ENCODE peak calls at places on chromosomes 6 and 20, in four cellular contexts. L is left lung, Z is H9, J is AG04450. S is an unnamed sample.

GRCh38 chr6:37493047-37493995 is 6.4 kb downstream of the CCDC167 start:
- DNase-seq in J (no peak), Z (no peak), L (no peak), S (no peak)

GRCh38 chr20:1190847-1191246 is 6.1 kb upstream of the TMEM74B start:
- DNase-seq in J (no peak), L (no peak), Z (no peak), S (no peak)

GRCh38 chr6:144659202-144659731 is 374.1 kb downstream of the UTRN start:
- DNase-seq in J (no peak), L (peak; percentile 6), Z (peak; percentile 59), S (peak; percentile 35)

GRCh38 chr6:136326038-136326561 is 36.5 kb upstream of the BCLAF1 start:
- DNase-seq in J (peak; percentile 4), L (no peak), Z (no peak), S (no peak)

GRCh38 chr6:111809264-111809663 is 64.0 kb downstream of the FYN start:
- DNase-seq in J (no peak), Z (no peak), L (no peak), S (no peak)

GRCh38 chr6:111674882-111675281 is 69.2 kb upstream of the TRAF3IP2 start:
- DNase-seq in J (no peak), Z (no peak), L (no peak), S (no peak)

GRCh38 chr6:72741083-72741482 is 119.2 kb downstream of the KCNQ5 start:
- DNase-seq in J (no peak), Z (no peak), L (no peak), S (no peak)

GRCh38 chr6:144244688-144245087 is 40.4 kb upstream of the UTRN start:
- DNase-seq in L (no peak), J (no peak), Z (no peak), S (no peak)

GRCh38 chr6:20098267-20098876 is 113.9 kb downstream of the MBOAT1 start:
- DNase-seq in Z (no peak), L (no peak), J (no peak), S (no peak)

GRCh38 chr20:50586531-50587232 is 76.5 kb downstream of the PTPN1 start:
- DNase-seq in J (no peak), L (peak; percentile 47), Z (no peak), S (no peak)

GRCh38 chr20:44582321-44583025 is at the start of gene PKIG:
- DNase-seq in J (peak; percentile 38), L (no peak), Z (no peak), S (peak; percentile 79)

GRCh38 chr6:80165143-80165542 is 58.7 kb downstream of the BCKDHB start:
- DNase-seq in L (no peak), J (no peak), Z (no peak), S (no peak)

GRCh38 chr6:15305496-15305895 is 59.6 kb downstream of the JARID2 start:
- DNase-seq in J (no peak), Z (no peak), L (no peak), S (no peak)

GRCh38 chr6:56683882-56684281 is 41.2 kb upstream of the DST start:
- DNase-seq in J (peak; percentile 61), L (no peak), Z (no peak), S (no peak)

GRCh38 chr6:107152633-107153032 is 37.3 kb upstream of the BEND3 start:
- DNase-seq in J (no peak), Z (no peak), L (no peak), S (no peak)

GRCh38 chr6:25405442-25405841 is 126.3 kb downstream of the CARMIL1 start:
- DNase-seq in Z (no peak), J (no peak), L (no peak), S (no peak)

GRCh38 chr6:51489133-51489532 is 598.3 kb downstream of the PKHD1 start:
- DNase-seq in J (no peak), Z (no peak), L (no peak), S (no peak)

GRCh38 chr6:154474636-154475428 is 35.7 kb downstream of the CNKSR3 start:
- DNase-seq in L (no peak), Z (no peak), J (no peak), S (peak; percentile 38)

GRCh38 chr6:168083142-168083885 is 4.3 kb upstream of the FRMD1 start:
- DNase-seq in Z (no peak), L (peak; percentile 62), J (no peak), S (no peak)

GRCh38 chr6:43733471-43734293 is 36.3 kb upstream of the VEGFA start:
- DNase-seq in L (no peak), Z (peak; percentile 25), J (no peak), S (no peak)

GRCh38 chr20:61564628-61565027 is 312.6 kb downstream of the CDH4 start:
- DNase-seq in Z (no peak), J (no peak), L (no peak), S (no peak)

GRCh38 chr20:61562897-61563504 is 310.9 kb downstream of the CDH4 start:
- DNase-seq in Z (no peak), L (no peak), J (no peak), S (no peak)

GRCh38 chr20:61567204-61567603 is 315.1 kb downstream of the CDH4 start:
- DNase-seq in J (no peak), Z (no peak), L (no peak), S (no peak)

GRCh38 chr20:61566691-61567090 is 314.6 kb downstream of the CDH4 start:
- DNase-seq in Z (no peak), J (no peak), L (no peak), S (no peak)

GRCh38 chr20:61565791-61566190 is 313.7 kb downstream of the CDH4 start:
- DNase-seq in J (no peak), L (no peak), Z (no peak), S (no peak)
- H3K27ac ChIP-seq in J (no peak overlapping the region), L (no peak overlapping the region), Z (no peak overlapping the region), S (no peak overlapping the region)

GRCh38 chr20:56570832-56571231 is 37.8 kb downstream of the FAM209B start:
- DNase-seq in Z (no peak), J (no peak), L (no peak), S (no peak)
- H3K27ac ChIP-seq in Z (no peak overlapping the region), J (no peak overlapping the region), L (no peak overlapping the region), S (no peak overlapping the region)

DNA sequence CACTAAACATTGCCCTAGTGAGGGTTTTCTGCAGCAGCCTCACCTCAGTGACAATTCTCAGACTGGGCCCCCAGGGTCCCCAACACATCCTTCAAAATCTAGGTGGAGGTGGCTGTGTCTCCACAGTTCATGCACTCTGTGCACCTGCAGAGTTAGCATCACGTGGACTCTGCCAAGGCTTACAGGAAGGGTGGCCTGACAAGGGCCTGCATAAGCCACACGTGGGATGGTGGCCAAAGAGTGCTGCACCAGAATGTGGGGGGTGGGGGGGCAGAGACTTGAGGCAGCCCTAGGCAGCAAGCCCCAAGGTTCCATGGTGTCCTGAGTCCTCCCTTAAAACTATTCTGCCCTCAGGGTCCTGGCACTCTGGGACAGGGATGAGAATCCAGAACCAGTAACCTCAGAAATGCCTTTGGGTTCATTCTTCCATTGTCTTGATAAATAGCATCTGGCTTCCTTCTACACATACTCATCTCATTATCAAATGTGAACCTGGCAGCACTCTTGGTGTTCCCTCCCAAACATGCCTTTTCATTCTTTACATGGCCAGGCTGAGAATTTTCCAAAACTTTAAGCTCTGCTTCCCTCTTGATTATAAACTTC is 1.6 kb upstream of the SERPINB1 start:
- DNase-seq in L (no peak), Z (no peak), J (no peak), S (no peak)
- H3K27ac ChIP-seq in L (no peak overlapping the region), Z (no peak overlapping the region), J (no peak overlapping the region), S (no peak overlapping the region)

DNA sequence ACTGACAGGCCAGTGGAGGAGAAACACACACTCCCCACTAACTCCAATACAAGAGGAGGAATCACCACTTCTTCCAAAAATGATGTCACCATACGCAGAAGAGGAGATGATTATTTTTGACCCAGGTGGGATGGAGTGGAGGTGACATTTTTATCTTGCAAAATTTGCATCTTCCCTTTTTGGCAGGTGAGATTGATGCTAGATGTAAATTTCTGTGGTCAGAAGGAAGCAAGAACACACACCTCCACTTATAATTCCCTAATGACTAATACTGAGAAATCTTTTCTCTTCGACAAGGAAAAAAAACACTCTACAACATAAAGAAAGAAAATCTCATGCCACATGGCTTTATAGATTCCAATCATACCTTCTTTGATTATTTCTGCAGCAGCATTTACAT is 182.1 kb upstream of the PHACTR1 start:
- DNase-seq in Z (no peak), J (no peak), L (no peak), S (no peak)
- H3K27ac ChIP-seq in Z (no peak overlapping the region), J (no peak overlapping the region), L (no peak overlapping the region), S (no peak overlapping the region)

GRCh38 chr6:135250234-135250633 is 69.1 kb downstream of the MYB start:
- DNase-seq in Z (no peak), J (no peak), L (no peak), S (no peak)

GRCh38 chr6:135251964-135252429 is 70.9 kb downstream of the MYB start:
- DNase-seq in Z (no peak), L (no peak), J (no peak), S (no peak)

GRCh38 chr6:135250751-135251356 is 69.7 kb downstream of the MYB start:
- DNase-seq in L (no peak), Z (peak; percentile 75), J (no peak), S (no peak)

GRCh38 chr6:135254471-135254870 is 73.4 kb downstream of the MYB start:
- DNase-seq in L (no peak), Z (no peak), J (no peak), S (no peak)

GRCh38 chr6:135251416-135251815 is 70.3 kb downstream of the MYB start:
- DNase-seq in Z (no peak), L (no peak), J (no peak), S (no peak)
- H3K27ac ChIP-seq in Z (peak overlapping the region; percentile 79), L (no peak overlapping the region), J (no peak overlapping the region), S (no peak overlapping the region)

GRCh38 chr6:134537146-134537555 is 219.2 kb upstream of the SGK1 start:
- DNase-seq in Z (no peak), L (no peak), J (peak; percentile 70), S (no peak)

GRCh38 chr6:134535831-134536230 is 217.9 kb upstream of the SGK1 start:
- DNase-seq in Z (no peak), L (no peak), J (no peak), S (no peak)

GRCh38 chr6:134533991-134534390 is 216.1 kb upstream of the SGK1 start:
- DNase-seq in Z (no peak), J (no peak), L (no peak), S (no peak)

GRCh38 chr6:134532694-134533624 is 215.0 kb upstream of the SGK1 start:
- DNase-seq in J (no peak), Z (no peak), L (no peak), S (no peak)

GRCh38 chr6:134534708-134535149 is 216.8 kb upstream of the SGK1 start:
- DNase-seq in J (no peak), Z (no peak), L (no peak), S (no peak)
- H3K27ac ChIP-seq in J (no peak overlapping the region), Z (no peak overlapping the region), L (no peak overlapping the region), S (no peak overlapping the region)

GRCh38 chr6:13504611-13505344 is 17.4 kb upstream of the GFOD1 start:
- DNase-seq in Z (no peak), J (no peak), L (no peak), S (no peak)
- H3K27ac ChIP-seq in Z (no peak overlapping the region), J (no peak overlapping the region), L (no peak overlapping the region), S (no peak overlapping the region)

DNA sequence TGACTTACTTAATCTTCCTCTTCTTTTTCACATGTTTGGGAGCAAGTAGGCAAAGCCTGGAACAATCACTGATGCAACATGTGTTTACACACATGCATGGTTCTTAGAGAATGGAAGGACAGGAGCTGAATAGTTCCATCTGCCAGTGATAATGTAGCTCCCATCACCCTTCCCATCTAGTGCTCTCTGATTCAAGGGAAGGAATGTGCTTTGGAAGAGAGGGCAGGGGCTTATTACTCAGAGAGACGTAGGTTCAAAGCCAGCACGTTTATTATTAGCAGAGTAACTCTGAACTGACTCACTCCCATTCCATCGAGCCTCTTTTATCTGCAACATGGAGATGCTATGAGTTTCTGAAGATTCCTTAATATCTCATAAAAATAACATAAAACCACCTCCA is 211.9 kb downstream of the GMPR start:
- DNase-seq in J (peak; percentile 88), Z (no peak), L (no peak), S (no peak)
- H3K27ac ChIP-seq in J (peak overlapping the region; percentile 89), Z (no peak overlapping the region), L (no peak overlapping the region), S (no peak overlapping the region)